ENCODE peak calls at places on chromosomes 12 and 14, in five cellular contexts. X, J, C, L and U are unnamed samples.
A peak's percentile ranks its signal among the peaks of the same experiment; 100 is the strongest.

GRCh38 chr14:95620659-95621059 is 65.6 kb upstream of the TCL1B start:
- DNase-seq in X (no peak), J (no peak), C (no peak), L (peak; percentile 1), U (peak; percentile 80)

GRCh38 chr12:12365931-12366431 is 9.1 kb downstream of the BORCS5 start:
- DNase-seq in X (no peak), J (no peak), C (no peak), L (no peak), U (no peak)

GRCh38 chr14:75724414-75725204 is 63.6 kb downstream of the TTLL5 start:
- DNase-seq in X (no peak), J (no peak), C (no peak), L (no peak), U (no peak)

GRCh38 chr14:63510538-63510937 is 32.6 kb downstream of the PPP2R5E start:
- DNase-seq in X (no peak), J (no peak), C (no peak), L (no peak), U (no peak)

GRCh38 chr12:116544656-116545055 is 14.5 kb upstream of the MAP1LC3B2 start:
- DNase-seq in X (no peak), J (no peak), C (no peak), L (no peak), U (no peak)

GRCh38 chr12:131218291-131219172 is 264.8 kb downstream of the ADGRD1 start:
- DNase-seq in X (no peak), J (no peak), C (no peak), L (no peak), U (no peak)

GRCh38 chr12:65305346-65305950 is 27.0 kb downstream of the MSRB3 start:
- DNase-seq in X (no peak), J (no peak), C (no peak), L (no peak), U (no peak)

GRCh38 chr14:21069388-21070082 is 569 bp upstream of the ARHGEF40 start:
- DNase-seq in X (no peak), J (no peak), C (no peak), L (no peak), U (no peak)

GRCh38 chr12:45503887-45504286 is 225.6 kb upstream of the ARID2 start:
- DNase-seq in X (no peak), J (no peak), C (no peak), L (no peak), U (no peak)

GRCh38 chr12:65537978-65538377 is 259.5 kb downstream of the MSRB3 start:
- DNase-seq in X (no peak), J (no peak), C (no peak), L (no peak), U (no peak)

GRCh38 chr12:124609041-124609984 is 41.9 kb upstream of the NCOR2 start:
- DNase-seq in X (peak; percentile 95), J (peak; percentile 60), C (no peak), L (peak; percentile 54), U (peak; percentile 84)